ENCODE peak calls at places on chromosomes 12 and 14, in eight cellular contexts. D is MCF 10A, V is cardiac fibroblast, W is foreskin fibroblast, O is activated B cell treated with CpG ODN at 0.5 μM for 24 hours, L is ovary, F is stomach, H is body of pancreas. Z is an unnamed sample.

GRCh38 chr12:102740157-102741032 is 176.6 kb downstream of the PAH start:
- DNase-seq in D (peak), V (peak), W (peak), O (no peak), L (no peak), F (no peak), H (no peak), Z (peak)

GRCh38 chr12:128693115-128693514 is 130.6 kb downstream of the SLC15A4 start:
- DNase-seq in D (no peak), V (no peak), W (no peak), O (no peak), L (no peak), F (no peak), H (no peak), Z (no peak)

GRCh38 chr12:21823581-21823980 is 49.1 kb upstream of the KCNJ8 start:
- DNase-seq in D (no peak), V (peak), W (no peak), O (no peak), L (peak), F (no peak), H (peak), Z (no peak)

GRCh38 chr12:88839486-88839885 is 259.2 kb upstream of the KITLG start:
- DNase-seq in D (no peak), V (no peak), W (no peak), O (no peak), L (no peak), F (no peak), H (no peak), Z (no peak)

GRCh38 chr12:15584366-15585041 is 204.7 kb downstream of the EPS8 start:
- DNase-seq in D (peak), V (peak), W (peak), O (no peak), L (peak), F (no peak), H (peak), Z (no peak)

GRCh38 chr14:104897286-104898194 is 27.1 kb upstream of the PLD4 start:
- DNase-seq in D (no peak), V (no peak), W (no peak), O (no peak), L (peak), F (no peak), H (no peak), Z (no peak)

GRCh38 chr14:88695873-88696272 is 96.9 kb downstream of the EML5 start:
- DNase-seq in D (no peak), V (no peak), W (no peak), O (no peak), L (no peak), F (no peak), H (no peak), Z (no peak)

GRCh38 chr12:12297201-12297830 is 30.5 kb upstream of the LRP6 start:
- DNase-seq in D (no peak), V (no peak), W (no peak), O (no peak), L (no peak), F (no peak), H (no peak), Z (no peak)

GRCh38 chr12:52082026-52082667 is 2.6 kb downstream of the SMIM41 start:
- DNase-seq in D (no peak), V (no peak), W (peak), O (no peak), L (peak), F (no peak), H (peak), Z (no peak)

GRCh38 chr12:132449565-132450390 is 40.2 kb upstream of the FBRSL1 start:
- DNase-seq in D (no peak), V (no peak), W (no peak), O (no peak), L (no peak), F (no peak), H (no peak), Z (no peak)

GRCh38 chr12:81896771-81897170 is 137.6 kb upstream of the PPFIA2 start:
- DNase-seq in D (no peak), V (no peak), W (no peak), O (no peak), L (no peak), F (no peak), H (no peak), Z (no peak)

GRCh38 chr14:103067231-103067954 is 10.0 kb upstream of the CDC42BPB start:
- DNase-seq in D (peak), V (peak), W (peak), O (no peak), L (no peak), F (no peak), H (no peak), Z (peak)

GRCh38 chr12:56873382-56873781 is 60.8 kb downstream of the SDR9C7 start:
- DNase-seq in D (no peak), V (no peak), W (no peak), O (no peak), L (no peak), F (no peak), H (no peak), Z (no peak)

GRCh38 chr12:54207539-54208267 is 18.9 kb upstream of the SMUG1 start:
- DNase-seq in D (peak), V (peak), W (no peak), O (peak), L (peak), F (peak), H (peak), Z (peak)

GRCh38 chr12:90695415-90695814 is 259.6 kb downstream of the CCER1 start:
- DNase-seq in D (no peak), V (peak), W (no peak), O (no peak), L (no peak), F (no peak), H (no peak), Z (no peak)

GRCh38 chr14:60758875-60759274 is 24.3 kb downstream of the MNAT1 start:
- DNase-seq in D (no peak), V (no peak), W (no peak), O (no peak), L (no peak), F (no peak), H (no peak), Z (no peak)

GRCh38 chr12:89765959-89766824 is 57.6 kb upstream of the ATP2B1 start:
- DNase-seq in D (no peak), V (no peak), W (no peak), O (no peak), L (no peak), F (no peak), H (no peak), Z (no peak)

GRCh38 chr12:8077207-8077606 is 4.9 kb upstream of the NECAP1 start:
- DNase-seq in D (peak), V (peak), W (peak), O (no peak), L (no peak), F (no peak), H (no peak), Z (peak)

GRCh38 chr12:11771356-11771755 is 121.9 kb downstream of the ETV6 start:
- DNase-seq in D (no peak), V (peak), W (no peak), O (no peak), L (no peak), F (no peak), H (no peak), Z (peak)

GRCh38 chr12:49903351-49903699 is 375 bp downstream of the FAIM2 start:
- DNase-seq in D (no peak), V (no peak), W (no peak), O (no peak), L (no peak), F (no peak), H (no peak), Z (no peak)

GRCh38 chr12:119274636-119275065 is 59.9 kb upstream of the CCDC60 start:
- DNase-seq in D (no peak), V (no peak), W (no peak), O (no peak), L (no peak), F (no peak), H (no peak), Z (no peak)

GRCh38 chr12:112963227-112963861 is 15.0 kb upstream of the OAS2 start:
- DNase-seq in D (no peak), V (no peak), W (no peak), O (no peak), L (no peak), F (no peak), H (no peak), Z (no peak)

GRCh38 chr12:71158361-71158882 is 623 bp upstream of the TSPAN8 start:
- DNase-seq in D (no peak), V (peak), W (no peak), O (no peak), L (no peak), F (no peak), H (no peak), Z (no peak)

GRCh38 chr14:103519043-103519836 is 3.4 kb downstream of the CKB start:
- DNase-seq in D (peak), V (peak), W (no peak), O (no peak), L (no peak), F (peak), H (no peak), Z (peak)

GRCh38 chr14:79179985-79180384 is 1009.8 kb downstream of the NRXN3 start:
- DNase-seq in D (no peak), V (no peak), W (no peak), O (no peak), L (no peak), F (no peak), H (no peak), Z (no peak)

GRCh38 chr12:65868133-65868705 is 43.9 kb downstream of the HMGA2 start:
- DNase-seq in D (peak), V (peak), W (peak), O (no peak), L (no peak), F (no peak), H (no peak), Z (peak)

GRCh38 chr12:113860059-113860820 is 105.9 kb downstream of the RBM19 start:
- DNase-seq in D (no peak), V (no peak), W (no peak), O (no peak), L (no peak), F (no peak), H (no peak), Z (no peak)

GRCh38 chr12:101772019-101772774 is 32.9 kb upstream of the SYCP3 start:
- DNase-seq in D (no peak), V (no peak), W (no peak), O (no peak), L (no peak), F (no peak), H (no peak), Z (peak)

GRCh38 chr14:53621433-53621832 is 335.2 kb downstream of the BMP4 start:
- DNase-seq in D (no peak), V (no peak), W (no peak), O (no peak), L (no peak), F (no peak), H (no peak), Z (no peak)

GRCh38 chr12:33052141-33053051 is 155.8 kb upstream of the PKP2 start:
- DNase-seq in D (no peak), V (no peak), W (no peak), O (no peak), L (no peak), F (no peak), H (no peak), Z (no peak)

GRCh38 chr12:84807249-84807648 is 105.3 kb downstream of the SLC6A15 start:
- DNase-seq in D (peak), V (peak), W (peak), O (no peak), L (no peak), F (no peak), H (no peak), Z (peak)

GRCh38 chr12:3201741-3202500 is 124.7 kb downstream of the TSPAN9 start:
- DNase-seq in D (no peak), V (no peak), W (no peak), O (no peak), L (no peak), F (no peak), H (no peak), Z (no peak)

GRCh38 chr12:27545666-27546065 is 21.7 kb downstream of the PPFIBP1 start:
- DNase-seq in D (no peak), V (no peak), W (no peak), O (no peak), L (no peak), F (no peak), H (no peak), Z (no peak)

GRCh38 chr14:96844857-96845570 is 47.8 kb downstream of the VRK1 start:
- DNase-seq in D (no peak), V (no peak), W (no peak), O (no peak), L (no peak), F (no peak), H (no peak), Z (no peak)

GRCh38 chr12:130334937-130335336 is 2.8 kb upstream of the PIWIL1 start:
- DNase-seq in D (peak), V (no peak), W (no peak), O (no peak), L (no peak), F (no peak), H (no peak), Z (no peak)

GRCh38 chr12:132561784-132562156 is 48.6 kb downstream of the LRCOL1 start:
- DNase-seq in D (peak), V (no peak), W (no peak), O (no peak), L (no peak), F (peak), H (peak), Z (peak)

GRCh38 chr12:108583971-108584370 is 13.9 kb downstream of the TMEM119 start:
- DNase-seq in D (no peak), V (no peak), W (no peak), O (no peak), L (no peak), F (no peak), H (no peak), Z (no peak)

GRCh38 chr14:30450620-30451019 is 108.3 kb upstream of the G2E3 start:
- DNase-seq in D (no peak), V (no peak), W (no peak), O (no peak), L (no peak), F (no peak), H (no peak), Z (no peak)